ENCODE peak calls at places on chromosomes 11 and 22, in nine cellular contexts. M, E, I, L, A, Q, C, U and Z are unnamed samples.
A peak's percentile ranks its signal among the peaks of the same experiment; 100 is the strongest.

GRCh38 chr11:57071829-57072228 is 83.1 kb downstream of the OR5AK2 start:
- DNase-seq in M (no peak), E (no peak), I (no peak), L (no peak), A (no peak), Q (no peak), C (no peak), U (no peak), Z (no peak)

GRCh38 chr11:4090258-4090657 is 4.3 kb upstream of the RRM1 start:
- DNase-seq in M (no peak), E (no peak), I (no peak), L (no peak), A (no peak), Q (no peak), C (no peak), U (no peak), Z (no peak)

GRCh38 chr11:66317766-66318575 is 1.1 kb upstream of the CD248 start:
- DNase-seq in M (peak; percentile 47), E (peak; percentile 76), I (peak; percentile 58), L (peak; percentile 79), A (no peak), Q (peak; percentile 90), C (no peak), U (no peak), Z (no peak)

GRCh38 chr22:45308624-45309421 is 911 bp upstream of the FAM118A start:
- DNase-seq in M (peak; percentile 42), E (no peak), I (no peak), L (peak; percentile 27), A (peak; percentile 23), Q (no peak), C (no peak), U (peak; percentile 54), Z (no peak)

GRCh38 chr11:78370406-78371172 is 47.0 kb downstream of the GAB2 start:
- DNase-seq in M (no peak), E (no peak), I (no peak), L (no peak), A (no peak), Q (no peak), C (no peak), U (no peak), Z (no peak)

GRCh38 chr22:30519842-30520425 is 14.4 kb upstream of the SEC14L4 start:
- DNase-seq in M (no peak), E (no peak), I (no peak), L (no peak), A (no peak), Q (no peak), C (no peak), U (no peak), Z (no peak)

GRCh38 chr11:70853103-70853830 is 399.1 kb downstream of the SHANK2 start:
- DNase-seq in M (no peak), E (no peak), I (peak; percentile 52), L (no peak), A (no peak), Q (no peak), C (no peak), U (no peak), Z (no peak)

GRCh38 chr22:17565986-17566687 is 2.8 kb downstream of the SLC25A18 start:
- DNase-seq in M (no peak), E (no peak), I (no peak), L (no peak), A (no peak), Q (no peak), C (no peak), U (no peak), Z (no peak)

GRCh38 chr11:36149538-36150242 is 139.5 kb downstream of the COMMD9 start:
- DNase-seq in M (peak; percentile 24), E (no peak), I (no peak), L (peak; percentile 38), A (peak; percentile 99), Q (no peak), C (no peak), U (no peak), Z (no peak)

GRCh38 chr11:14148653-14149273 is 186.2 kb downstream of the SPON1 start:
- DNase-seq in M (no peak), E (no peak), I (no peak), L (no peak), A (peak; percentile 29), Q (no peak), C (no peak), U (no peak), Z (no peak)

GRCh38 chr11:96219981-96220623 is 122.9 kb downstream of the MAML2 start:
- DNase-seq in M (no peak), E (peak; percentile 62), I (no peak), L (no peak), A (no peak), Q (no peak), C (no peak), U (no peak), Z (no peak)

GRCh38 chr11:46918087-46918751 is at the start of gene LRP4:
- DNase-seq in M (peak; percentile 69), E (no peak), I (peak; percentile 92), L (peak; percentile 62), A (no peak), Q (no peak), C (no peak), U (peak; percentile 82), Z (no peak)

DNA sequence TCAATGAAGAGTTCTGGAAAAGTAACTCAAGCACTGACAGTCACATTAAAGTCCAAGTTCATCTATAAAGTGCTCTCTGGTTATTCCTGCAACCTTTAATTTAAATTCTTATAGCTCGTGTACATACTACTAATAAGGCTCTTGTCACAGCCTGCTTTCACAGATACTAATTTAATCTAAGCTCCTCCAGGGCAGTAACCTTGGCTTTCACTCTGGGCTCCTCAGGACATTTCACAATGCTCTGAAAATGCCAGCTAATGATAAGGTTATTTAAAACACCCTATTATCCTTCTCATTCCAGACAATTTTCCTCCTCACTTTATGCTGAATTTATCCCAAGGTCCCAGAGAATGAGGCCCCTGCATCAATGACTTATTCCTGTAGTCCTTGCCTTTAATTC is 242.7 kb upstream of the CCDC90B start:
- DNase-seq in M (no peak), E (no peak), I (no peak), L (no peak), A (no peak), Q (no peak), C (no peak), U (no peak), Z (no peak)
- TF ChIP-seq POLR2A in M (no peak), E (no peak), I (no peak), L (no peak), A (no peak), Q (no peak), C (no peak), U (no peak), Z (no peak)

GRCh38 chr11:27396259-27396839 is 33.3 kb upstream of the CCDC34 start:
- DNase-seq in M (no peak), E (no peak), I (no peak), L (no peak), A (no peak), Q (no peak), C (no peak), U (no peak), Z (no peak)
- H3K4me1 ChIP-seq in M (peaks cover 27% of the 10 kb centered on the region), E (no peaks in the 10 kb centered on the region), I (peaks cover 19% of the 10 kb centered on the region), L (no peaks in the 10 kb centered on the region), A (peaks cover 31% of the 10 kb centered on the region), Q (peaks cover 71% of the 10 kb centered on the region), C (peaks cover 5% of the 10 kb centered on the region), U (peaks cover 16% of the 10 kb centered on the region), Z (peaks cover 34% of the 10 kb centered on the region)

DNA sequence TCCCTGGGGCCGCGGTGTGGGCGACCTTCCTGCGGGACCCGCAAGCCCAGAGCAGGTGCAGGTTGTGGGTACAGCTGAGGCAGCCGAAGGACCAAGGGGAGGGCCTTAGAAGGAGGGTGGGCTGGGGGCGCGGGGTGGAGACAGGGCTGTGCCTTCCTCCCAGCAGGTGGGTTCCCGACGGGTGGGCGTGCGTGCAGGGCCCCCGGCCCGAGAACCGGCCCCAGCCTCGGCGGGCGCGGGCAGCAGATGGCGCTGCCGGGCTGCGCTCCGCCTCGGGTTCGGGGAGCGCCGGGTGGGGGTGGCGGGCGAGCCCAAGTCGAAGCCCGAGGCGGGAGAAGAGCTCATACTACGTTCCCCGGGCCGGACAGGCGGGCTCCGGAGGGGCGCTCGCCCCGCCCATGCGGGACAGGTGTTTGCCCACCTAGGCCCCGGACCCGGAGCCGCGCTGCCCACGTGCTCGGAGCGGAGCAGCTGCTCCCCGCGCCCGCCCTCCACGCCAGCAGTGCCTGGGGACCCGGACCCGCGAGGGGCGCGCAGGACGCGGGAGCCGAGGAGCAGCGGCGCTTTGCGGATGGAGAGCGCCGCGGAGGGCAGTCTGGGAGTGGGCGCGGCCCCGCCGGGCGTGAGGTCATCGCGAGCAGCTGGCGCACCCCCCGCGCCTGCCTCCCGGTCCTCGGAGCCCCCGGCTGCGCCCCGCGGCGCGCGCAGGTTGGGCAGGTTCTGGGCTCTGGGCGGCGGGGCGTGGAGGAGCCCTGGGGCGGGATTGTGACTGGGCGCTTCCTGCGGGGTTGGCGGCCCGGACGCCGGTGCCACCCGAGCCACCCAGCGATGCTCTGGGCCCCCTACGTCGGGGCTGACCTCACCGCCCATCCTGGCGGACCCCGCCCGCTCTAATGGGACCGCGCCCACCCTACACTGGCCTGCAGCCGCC is 25.3 kb downstream of the DUSP8 start:
- DNase-seq in M (peak; percentile 64), E (no peak), I (peak; percentile 93), L (peak; percentile 58), A (no peak), Q (no peak), C (no peak), U (peak; percentile 86), Z (no peak)
- TF ChIP-seq POLR2A in M (no peak), E (no peak), I (peak; percentile 26), L (no peak), A (no peak), Q (no peak), C (no peak), U (no peak), Z (no peak)

GRCh38 chr11:111836162-111836561 is 35.2 kb downstream of the ALG9 start:
- DNase-seq in M (no peak), E (no peak), I (no peak), L (no peak), A (no peak), Q (no peak), C (no peak), U (no peak), Z (no peak)

GRCh38 chr11:111834432-111835163 is 36.8 kb downstream of the ALG9 start:
- DNase-seq in M (no peak), E (no peak), I (no peak), L (no peak), A (no peak), Q (no peak), C (no peak), U (no peak), Z (no peak)

GRCh38 chr11:111835665-111836064 is 35.7 kb downstream of the ALG9 start:
- DNase-seq in M (no peak), E (no peak), I (no peak), L (no peak), A (no peak), Q (no peak), C (no peak), U (no peak), Z (no peak)

GRCh38 chr11:111836766-111837165 is 34.6 kb downstream of the ALG9 start:
- DNase-seq in M (no peak), E (no peak), I (no peak), L (no peak), A (no peak), Q (no peak), C (no peak), U (no peak), Z (no peak)

DNA sequence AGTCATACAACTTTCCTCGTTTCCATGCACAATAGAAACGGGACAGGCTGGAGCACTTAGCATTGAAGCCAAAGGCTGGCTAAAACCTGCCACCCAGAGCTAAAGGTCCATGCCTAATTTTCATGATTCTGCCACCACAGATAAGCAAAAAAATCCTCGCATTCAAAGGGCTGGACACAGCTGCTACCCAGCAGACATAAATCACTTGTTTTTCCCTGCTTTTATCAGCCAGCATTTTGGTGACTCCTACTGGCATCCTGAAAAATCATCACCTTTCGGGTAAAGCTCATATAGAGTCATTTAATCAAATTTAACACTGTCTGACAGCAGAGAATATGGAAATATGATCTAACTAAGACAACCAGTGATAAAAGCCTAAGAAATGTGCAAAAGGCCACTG is 37.9 kb downstream of the ALG9 start:
- DNase-seq in M (no peak), E (no peak), I (no peak), L (no peak), A (no peak), Q (no peak), C (no peak), U (no peak), Z (no peak)
- H3K4me1 ChIP-seq in M (no peaks in the 10 kb centered on the region), E (no peaks in the 10 kb centered on the region), I (no peaks in the 10 kb centered on the region), L (no peaks in the 10 kb centered on the region), A (no peaks in the 10 kb centered on the region), Q (no peaks in the 10 kb centered on the region), C (no peaks in the 10 kb centered on the region), U (no peaks in the 10 kb centered on the region), Z (no peaks in the 10 kb centered on the region)